ENCODE peak calls at places on chromosomes 7 and 10, in six cellular contexts. One of them, this sample, is unnamed.

GRCh38 chr7:46786221-46786951 is 795.5 kb downstream of the TNS3 start:
- DNase-seq in cardiac muscle cell: no peak
- DNase-seq in right atrium auricular region: no peak
- DNase-seq in stomach: no peak
- DNase-seq in mammary epithelial cell: peak
- DNase-seq in choroid plexus epithelial cell: peak
- DNase-seq in this sample: no peak

GRCh38 chr10:31064334-31064733 is 32.7 kb upstream of the ZNF438 start:
- DNase-seq in choroid plexus epithelial cell: peak
- DNase-seq in right atrium auricular region: no peak
- DNase-seq in stomach: no peak
- DNase-seq in cardiac muscle cell: no peak
- DNase-seq in mammary epithelial cell: peak
- DNase-seq in this sample: no peak

GRCh38 chr7:33517191-33517590 is 387.8 kb downstream of the BBS9 start:
- DNase-seq in cardiac muscle cell: no peak
- DNase-seq in right atrium auricular region: no peak
- DNase-seq in stomach: no peak
- DNase-seq in choroid plexus epithelial cell: no peak
- DNase-seq in mammary epithelial cell: no peak
- DNase-seq in this sample: no peak

GRCh38 chr7:105672820-105673219 is 91.5 kb upstream of the EFCAB10 start:
- DNase-seq in choroid plexus epithelial cell: no peak
- DNase-seq in mammary epithelial cell: no peak
- DNase-seq in cardiac muscle cell: no peak
- DNase-seq in right atrium auricular region: no peak
- DNase-seq in stomach: no peak
- DNase-seq in this sample: no peak

GRCh38 chr10:15601819-15602218 is 117.9 kb downstream of the ITGA8 start:
- DNase-seq in right atrium auricular region: no peak
- DNase-seq in stomach: no peak
- DNase-seq in cardiac muscle cell: no peak
- DNase-seq in mammary epithelial cell: no peak
- DNase-seq in choroid plexus epithelial cell: no peak
- DNase-seq in this sample: no peak

GRCh38 chr7:148611692-148612091 is 21.1 kb downstream of the C7orf33 start:
- DNase-seq in mammary epithelial cell: no peak
- DNase-seq in right atrium auricular region: no peak
- DNase-seq in cardiac muscle cell: no peak
- DNase-seq in stomach: no peak
- DNase-seq in choroid plexus epithelial cell: no peak
- DNase-seq in this sample: no peak

GRCh38 chr7:7188091-7188490 is 5.7 kb downstream of the C1GALT1 start:
- DNase-seq in choroid plexus epithelial cell: no peak
- DNase-seq in right atrium auricular region: no peak
- DNase-seq in cardiac muscle cell: no peak
- DNase-seq in stomach: no peak
- DNase-seq in mammary epithelial cell: no peak
- DNase-seq in this sample: no peak

GRCh38 chr7:131606346-131607290 is 50.2 kb upstream of the PODXL start:
- DNase-seq in choroid plexus epithelial cell: no peak
- DNase-seq in stomach: no peak
- DNase-seq in mammary epithelial cell: peak
- DNase-seq in cardiac muscle cell: no peak
- DNase-seq in right atrium auricular region: no peak
- DNase-seq in this sample: no peak

GRCh38 chr7:156932006-156932405 is 17.5 kb upstream of the NOM1 start:
- DNase-seq in choroid plexus epithelial cell: peak
- DNase-seq in mammary epithelial cell: peak
- DNase-seq in stomach: no peak
- DNase-seq in cardiac muscle cell: no peak
- DNase-seq in right atrium auricular region: no peak
- DNase-seq in this sample: no peak

GRCh38 chr10:57874810-57875209 is 392.9 kb downstream of the IPMK start:
- DNase-seq in mammary epithelial cell: no peak
- DNase-seq in stomach: no peak
- DNase-seq in choroid plexus epithelial cell: no peak
- DNase-seq in right atrium auricular region: no peak
- DNase-seq in cardiac muscle cell: no peak
- DNase-seq in this sample: no peak

GRCh38 chr7:138245216-138245615 is 169.0 kb downstream of the AKR1D1 start:
- DNase-seq in cardiac muscle cell: no peak
- DNase-seq in stomach: no peak
- DNase-seq in right atrium auricular region: no peak
- DNase-seq in choroid plexus epithelial cell: peak
- DNase-seq in mammary epithelial cell: no peak
- DNase-seq in this sample: no peak

GRCh38 chr7:138244606-138245005 is 168.3 kb downstream of the AKR1D1 start:
- DNase-seq in cardiac muscle cell: no peak
- DNase-seq in stomach: no peak
- DNase-seq in right atrium auricular region: no peak
- DNase-seq in mammary epithelial cell: no peak
- DNase-seq in choroid plexus epithelial cell: no peak
- DNase-seq in this sample: no peak

GRCh38 chr7:138246391-138246790 is 170.1 kb downstream of the AKR1D1 start:
- DNase-seq in right atrium auricular region: no peak
- DNase-seq in choroid plexus epithelial cell: no peak
- DNase-seq in mammary epithelial cell: no peak
- DNase-seq in cardiac muscle cell: no peak
- DNase-seq in stomach: no peak
- DNase-seq in this sample: no peak

GRCh38 chr7:138245682-138246081 is 169.4 kb downstream of the AKR1D1 start:
- DNase-seq in right atrium auricular region: no peak
- DNase-seq in cardiac muscle cell: peak
- DNase-seq in stomach: no peak
- DNase-seq in choroid plexus epithelial cell: peak
- DNase-seq in mammary epithelial cell: no peak
- DNase-seq in this sample: no peak

GRCh38 chr7:138243430-138243829 is 167.2 kb downstream of the AKR1D1 start:
- DNase-seq in stomach: peak
- DNase-seq in right atrium auricular region: no peak
- DNase-seq in mammary epithelial cell: no peak
- DNase-seq in cardiac muscle cell: peak
- DNase-seq in choroid plexus epithelial cell: peak
- DNase-seq in this sample: no peak
- TF ChIP-seq CTCF in stomach: no peak
- TF ChIP-seq CTCF in right atrium auricular region: no peak
- TF ChIP-seq CTCF in mammary epithelial cell: no peak
- TF ChIP-seq CTCF in cardiac muscle cell: no peak
- TF ChIP-seq CTCF in choroid plexus epithelial cell: peak
- TF ChIP-seq CTCF in this sample: no peak

DNA sequence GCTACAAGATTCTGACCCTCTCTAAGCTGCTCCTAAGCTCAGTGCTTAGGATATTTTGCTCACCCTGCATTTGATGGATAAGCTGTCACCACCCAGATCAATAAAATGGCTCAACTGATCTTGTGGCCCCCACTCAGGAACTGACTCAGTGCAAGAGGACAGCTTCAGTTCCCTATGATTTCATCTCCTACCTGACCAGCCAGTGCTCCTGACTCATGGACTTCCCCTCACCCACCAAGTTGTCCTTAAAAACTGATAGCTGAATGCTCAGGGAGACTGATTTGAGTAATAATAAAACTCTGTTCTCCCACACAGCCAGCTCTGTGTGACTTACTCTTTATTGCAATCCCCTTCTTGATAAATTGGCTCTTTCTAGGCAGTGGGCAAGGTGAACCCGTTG is 833.8 kb downstream of the GRID1 start:
- DNase-seq in stomach: no peak
- DNase-seq in right atrium auricular region: no peak
- DNase-seq in cardiac muscle cell: no peak
- DNase-seq in choroid plexus epithelial cell: no peak
- DNase-seq in mammary epithelial cell: peak
- DNase-seq in this sample: no peak
- TF ChIP-seq CTCF in stomach: no peak
- TF ChIP-seq CTCF in right atrium auricular region: no peak
- TF ChIP-seq CTCF in cardiac muscle cell: no peak
- TF ChIP-seq CTCF in choroid plexus epithelial cell: no peak
- TF ChIP-seq CTCF in mammary epithelial cell: no peak
- TF ChIP-seq CTCF in this sample: no peak

GRCh38 chr7:66905689-66906088 is 15.3 kb upstream of the TMEM248 start:
- DNase-seq in stomach: no peak
- DNase-seq in cardiac muscle cell: no peak
- DNase-seq in right atrium auricular region: no peak
- DNase-seq in choroid plexus epithelial cell: no peak
- DNase-seq in mammary epithelial cell: no peak
- DNase-seq in this sample: no peak
- TF ChIP-seq CTCF in stomach: no peak
- TF ChIP-seq CTCF in cardiac muscle cell: peak
- TF ChIP-seq CTCF in right atrium auricular region: no peak
- TF ChIP-seq CTCF in choroid plexus epithelial cell: peak
- TF ChIP-seq CTCF in mammary epithelial cell: peak
- TF ChIP-seq CTCF in this sample: no peak

DNA sequence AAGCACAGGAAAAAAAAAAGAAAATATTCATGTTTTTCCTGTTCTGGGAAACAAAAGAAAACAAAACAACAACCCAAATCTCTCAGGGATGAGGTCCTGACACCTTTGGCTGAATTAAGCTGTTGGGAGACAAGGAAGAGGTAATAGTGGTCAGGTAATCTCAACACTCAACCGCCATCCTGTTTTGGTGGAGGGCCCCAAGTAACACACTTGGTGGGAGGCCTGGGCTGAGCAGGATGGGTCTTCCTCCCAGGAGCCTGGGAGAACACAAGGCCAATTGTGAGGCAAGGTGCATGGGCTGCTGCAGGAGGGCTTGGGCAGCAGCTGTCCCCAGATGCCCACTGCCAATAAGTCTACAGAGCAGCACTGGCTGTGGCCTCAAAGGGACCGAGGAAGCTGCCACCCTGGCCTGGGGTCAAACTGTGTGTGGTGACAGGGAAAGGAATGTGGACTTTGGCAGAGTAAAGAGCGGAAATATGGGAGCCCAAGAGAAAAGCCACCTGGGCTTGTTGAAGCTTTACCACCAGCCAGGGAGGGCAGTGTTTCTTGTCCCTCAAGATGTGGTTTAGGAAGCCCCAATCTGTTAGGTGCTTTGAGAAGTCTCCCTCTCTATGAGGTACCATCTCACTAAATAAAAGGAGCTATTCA is 93.5 kb upstream of the SLC25A13 start:
- DNase-seq in cardiac muscle cell: no peak
- DNase-seq in choroid plexus epithelial cell: no peak
- DNase-seq in stomach: peak
- DNase-seq in mammary epithelial cell: no peak
- DNase-seq in right atrium auricular region: no peak
- DNase-seq in this sample: no peak
- TF ChIP-seq CTCF in cardiac muscle cell: no peak
- TF ChIP-seq CTCF in choroid plexus epithelial cell: no peak
- TF ChIP-seq CTCF in stomach: no peak
- TF ChIP-seq CTCF in mammary epithelial cell: no peak
- TF ChIP-seq CTCF in right atrium auricular region: peak
- TF ChIP-seq CTCF in this sample: no peak

GRCh38 chr7:55524558-55525310 is 47.6 kb downstream of the VOPP1 start:
- DNase-seq in stomach: peak
- DNase-seq in right atrium auricular region: no peak
- DNase-seq in cardiac muscle cell: no peak
- DNase-seq in choroid plexus epithelial cell: no peak
- DNase-seq in mammary epithelial cell: no peak
- DNase-seq in this sample: no peak
- TF ChIP-seq CTCF in stomach: no peak
- TF ChIP-seq CTCF in right atrium auricular region: no peak
- TF ChIP-seq CTCF in cardiac muscle cell: no peak
- TF ChIP-seq CTCF in choroid plexus epithelial cell: peak
- TF ChIP-seq CTCF in mammary epithelial cell: no peak
- TF ChIP-seq CTCF in this sample: no peak

DNA sequence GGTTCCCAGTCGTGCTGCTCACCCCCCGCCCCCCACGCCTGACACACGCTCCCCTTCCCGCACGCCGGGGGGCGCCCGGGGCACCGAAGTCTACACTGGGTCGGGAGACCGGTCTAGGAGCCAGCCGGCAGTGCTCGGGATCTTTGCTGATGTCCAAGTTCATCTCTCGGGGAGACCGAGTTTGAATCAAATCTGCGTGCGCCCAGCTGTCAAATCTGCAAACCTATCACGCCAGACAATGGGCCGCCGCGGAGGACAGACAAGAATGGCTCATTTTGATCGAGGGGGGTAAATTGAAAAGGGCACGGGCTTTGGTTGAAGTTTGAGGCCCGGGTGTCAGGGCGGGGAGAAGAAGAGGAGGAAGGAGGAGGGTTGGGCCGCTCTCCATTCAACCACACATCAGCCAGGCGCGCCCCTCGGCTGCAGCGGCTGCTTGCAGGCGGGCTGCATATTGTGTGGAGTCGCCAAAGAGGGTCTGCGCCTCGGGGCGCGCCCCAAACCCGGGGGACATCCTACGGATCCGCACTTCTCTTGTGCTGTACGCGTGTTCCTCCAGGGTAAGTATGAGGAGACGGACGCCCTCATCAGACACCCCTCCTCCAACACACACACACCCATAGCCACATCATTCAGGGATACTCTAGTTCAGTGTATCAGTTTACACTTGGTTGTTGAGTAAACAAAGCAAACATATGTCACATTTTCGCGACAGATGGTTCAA is 1.3 kb upstream of the GFRA1 start:
- DNase-seq in mammary epithelial cell: no peak
- DNase-seq in right atrium auricular region: no peak
- DNase-seq in cardiac muscle cell: peak
- DNase-seq in stomach: no peak
- DNase-seq in choroid plexus epithelial cell: no peak
- DNase-seq in this sample: no peak
- TF ChIP-seq CTCF in mammary epithelial cell: no peak
- TF ChIP-seq CTCF in right atrium auricular region: no peak
- TF ChIP-seq CTCF in cardiac muscle cell: no peak
- TF ChIP-seq CTCF in stomach: no peak
- TF ChIP-seq CTCF in choroid plexus epithelial cell: no peak
- TF ChIP-seq CTCF in this sample: no peak

DNA sequence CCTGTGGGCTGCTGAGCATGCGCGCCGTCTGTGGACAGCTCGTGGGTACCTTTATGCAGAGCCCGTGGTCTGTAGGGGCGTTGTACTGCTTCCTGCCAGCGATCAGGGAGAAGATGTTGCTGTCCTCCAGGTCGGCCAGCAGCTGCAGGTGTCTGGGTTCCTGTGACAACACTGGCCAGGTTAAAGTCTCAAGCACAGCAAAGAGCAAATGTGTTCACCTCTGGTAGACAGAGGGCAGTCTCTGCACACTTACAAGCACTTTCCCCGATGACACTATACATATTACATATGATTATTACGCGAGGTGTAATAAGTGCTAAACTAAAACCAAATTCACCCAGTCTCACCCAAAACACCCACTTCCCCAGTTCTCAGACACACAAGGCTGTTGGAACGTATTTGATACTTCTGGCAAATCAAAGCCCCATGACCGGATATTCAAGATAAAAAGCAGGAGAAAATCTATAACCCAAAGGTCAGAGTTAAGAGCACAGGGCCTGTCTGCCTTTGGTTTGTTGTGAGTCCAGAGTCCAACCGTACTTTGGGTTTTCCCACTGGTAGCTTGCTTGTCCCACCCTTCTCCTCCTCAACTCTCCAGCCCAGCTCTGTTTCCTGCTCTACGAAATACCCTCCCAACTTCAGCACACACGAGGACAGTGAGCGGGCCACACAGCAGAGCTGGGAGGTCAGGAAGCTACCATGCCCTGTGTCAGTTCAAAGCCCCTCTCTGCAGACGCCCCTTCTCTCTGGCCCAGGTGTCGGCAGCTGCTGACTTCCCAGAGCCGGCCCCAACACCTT is 49.7 kb upstream of the DDC start:
- DNase-seq in stomach: no peak
- DNase-seq in mammary epithelial cell: no peak
- DNase-seq in cardiac muscle cell: peak
- DNase-seq in choroid plexus epithelial cell: no peak
- DNase-seq in right atrium auricular region: no peak
- DNase-seq in this sample: no peak
- TF ChIP-seq CTCF in stomach: no peak
- TF ChIP-seq CTCF in mammary epithelial cell: no peak
- TF ChIP-seq CTCF in cardiac muscle cell: peak
- TF ChIP-seq CTCF in choroid plexus epithelial cell: peak
- TF ChIP-seq CTCF in right atrium auricular region: peak
- TF ChIP-seq CTCF in this sample: no peak

This sample was measured in mesothelial cell of epicardium.